ENCODE peak calls at places on chromosomes 12 and 14, in seven cellular contexts. D is stomach, K is GM23338, O is transverse colon, R is HCT116, B is endothelial cell of umbilical vein, E is suprapubic skin. U is an unnamed sample.

GRCh38 chr14:106051790-106052189 is 525.4 kb downstream of the TMEM121 start:
- DNase-seq in D (no peak), K (no peak), O (no peak), R (no peak), B (no peak), E (no peak), U (no peak)

GRCh38 chr12:9760699-9761406 is at the start of gene CD69:
- DNase-seq in D (peak), K (no peak), O (peak), R (no peak), B (peak), E (no peak), U (peak)

GRCh38 chr12:85626782-85627171 is 209.4 kb downstream of the RASSF9 start:
- DNase-seq in D (no peak), K (no peak), O (no peak), R (no peak), B (no peak), E (no peak), U (no peak)

GRCh38 chr14:90426663-90427062 is 29.8 kb downstream of the CALM1 start:
- DNase-seq in D (peak), K (no peak), O (peak), R (no peak), B (peak), E (no peak), U (no peak)

GRCh38 chr12:20483776-20484175 is 115.4 kb downstream of the PDE3A start:
- DNase-seq in D (no peak), K (no peak), O (no peak), R (no peak), B (peak), E (no peak), U (no peak)

GRCh38 chr12:47194501-47194900 is 114.7 kb upstream of the AMIGO2 start:
- DNase-seq in D (no peak), K (no peak), O (no peak), R (no peak), B (no peak), E (no peak), U (no peak)

GRCh38 chr14:100535287-100536131 is 51.7 kb downstream of the BEGAIN start:
- DNase-seq in D (no peak), K (no peak), O (peak), R (no peak), B (no peak), E (peak), U (peak)

GRCh38 chr12:124273630-124274029 is 21.3 kb upstream of the RFLNA start:
- DNase-seq in D (no peak), K (peak), O (no peak), R (peak), B (peak), E (no peak), U (no peak)

GRCh38 chr12:128267651-128268347 is 829 bp downstream of the TMEM132C start:
- DNase-seq in D (no peak), K (peak), O (no peak), R (no peak), B (no peak), E (no peak), U (no peak)

GRCh38 chr12:64946132-64946829 is 121.8 kb downstream of the TBC1D30 start:
- DNase-seq in D (peak), K (no peak), O (no peak), R (no peak), B (peak), E (no peak), U (no peak)

GRCh38 chr12:42705863-42706262 is 116.3 kb upstream of the PRICKLE1 start:
- DNase-seq in D (peak), K (no peak), O (peak), R (no peak), B (peak), E (peak), U (peak)

DNA sequence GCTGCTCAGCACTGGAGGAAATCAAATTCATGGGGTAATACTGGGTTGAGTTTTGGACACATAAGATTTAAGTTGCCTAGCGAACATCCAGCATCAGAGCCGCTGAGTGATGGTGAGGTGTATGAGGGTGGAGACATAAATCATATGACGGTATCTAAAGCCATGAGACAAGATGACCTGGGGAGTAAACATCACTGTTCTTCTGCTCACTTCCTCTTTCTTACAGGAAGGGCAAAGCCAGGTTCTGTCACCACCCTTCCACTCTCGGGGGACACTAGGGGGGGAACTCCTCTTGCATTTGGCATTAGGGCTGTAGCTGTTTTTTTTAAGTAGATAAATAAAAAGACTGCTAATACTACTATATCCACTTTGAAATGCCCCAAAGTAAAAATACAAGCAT is 24.0 kb downstream of the PRDM4 start:
- DNase-seq in D (no peak), K (no peak), O (peak), R (no peak), B (no peak), E (no peak), U (peak)
- TF ChIP-seq POLR2AphosphoS5 in D (no peak), K (no peak), O (no peak), R (no peak), B (no peak), E (no peak), U (no peak)

GRCh38 chr14:73723799-73724621 is 9.8 kb upstream of the PNMA1 start:
- DNase-seq in D (peak), K (peak), O (no peak), R (no peak), B (peak), E (no peak), U (no peak)
- H3K27ac ChIP-seq in D (peak), K (peak), O (peak), R (no peak), B (peak), E (peak), U (peak)

GRCh38 chr12:32399373-32400113 is at the start of gene FGD4:
- DNase-seq in D (peak), K (peak), O (peak), R (peak), B (peak), E (peak), U (peak)
- TF ChIP-seq POLR2AphosphoS5 in D (peak), K (peak), O (peak), R (peak), B (peak), E (peak), U (peak)

DNA sequence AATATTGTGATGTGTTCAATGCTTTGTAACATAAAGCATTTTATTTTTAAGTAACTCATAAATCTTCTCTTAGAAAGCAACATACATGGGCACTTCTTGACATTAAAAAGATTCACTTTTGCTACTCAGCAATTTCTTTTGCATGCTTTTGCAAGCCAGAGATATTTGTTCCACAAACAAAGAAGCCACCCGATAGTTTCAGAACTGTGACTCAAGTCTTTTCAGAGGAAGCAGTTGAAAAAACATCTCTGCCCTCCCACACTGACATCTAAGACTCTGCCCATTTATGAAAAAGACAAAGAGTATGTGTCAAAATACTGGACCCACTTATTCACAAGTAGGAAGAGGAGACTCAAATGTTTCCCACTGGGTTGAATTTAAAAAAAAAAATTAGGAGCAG is 7.5 kb downstream of the APPL2 start:
- DNase-seq in D (no peak), K (no peak), O (no peak), R (no peak), B (peak), E (no peak), U (no peak)
- H3K27ac ChIP-seq in D (no peak), K (no peak), O (peak), R (no peak), B (peak), E (peak), U (peak)

DNA sequence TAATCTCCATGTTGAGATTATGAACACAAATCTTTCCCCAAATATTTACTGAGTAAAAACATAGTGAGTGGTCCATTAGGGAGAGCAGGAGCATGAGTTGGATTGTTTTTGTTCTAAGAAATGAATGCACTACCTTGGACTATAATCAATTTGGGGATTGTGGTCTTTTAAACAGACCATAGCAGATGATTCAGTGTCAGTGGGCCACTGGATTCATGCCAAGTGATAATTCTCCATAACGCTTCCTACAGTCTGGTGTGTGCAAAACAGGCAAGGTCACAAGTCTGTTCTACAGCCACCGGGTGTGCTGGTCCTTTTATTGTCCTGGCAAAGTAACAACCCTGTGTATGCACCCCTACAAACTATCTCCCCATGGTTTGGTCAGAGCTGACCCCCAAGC is 266.3 kb downstream of the APAF1 start:
- DNase-seq in D (no peak), K (no peak), O (no peak), R (no peak), B (no peak), E (no peak), U (no peak)
- TF ChIP-seq POLR2AphosphoS5 in D (no peak), K (no peak), O (no peak), R (no peak), B (no peak), E (no peak), U (no peak)